ENCODE peak calls at places on chromosome 4, in nine cellular contexts. B, M, F, H, Y, C, U, A and L are unnamed samples.
A peak's percentile ranks its signal among the peaks of the same experiment; 100 is the strongest.

GRCh38 chr4:6955261-6955911 is 45.8 kb downstream of the TBC1D14 start:
- DNase-seq in Y (no peak), C (peak; percentile 79), A (no peak), M (no peak), F (no peak), B (no peak), H (no peak), U (peak; percentile 96), L (no peak)

GRCh38 chr4:77927991-77928925 is 65.6 kb downstream of the MRPL1 start:
- DNase-seq in H (peak; percentile 78), B (peak; percentile 31), F (no peak), U (peak; percentile 90), C (no peak), Y (no peak), A (peak; percentile 30), M (peak; percentile 51), L (no peak)

GRCh38 chr4:183098723-183099536 is at the start of gene WWC2:
- DNase-seq in C (peak; percentile 98), M (peak; percentile 95), B (peak; percentile 53), U (peak; percentile 93), A (peak; percentile 95), H (peak; percentile 95), Y (peak; percentile 63), F (peak; percentile 36), L (no peak)

GRCh38 chr4:186591651-186592050 is 36.3 kb upstream of the MTNR1A start:
- DNase-seq in H (no peak), M (no peak), C (no peak), U (no peak), A (no peak), F (no peak), B (no peak), Y (no peak), L (no peak)

GRCh38 chr4:154622598-154622997 is 10.1 kb upstream of the FGG start:
- DNase-seq in F (no peak), Y (no peak), A (peak; percentile 53), M (peak; percentile 72), B (peak; percentile 13), H (peak; percentile 60), U (peak; percentile 71), C (no peak), L (peak; percentile 53)

GRCh38 chr4:76624271-76624681 is 189.2 kb downstream of the SHROOM3 start:
- DNase-seq in B (no peak), M (peak; percentile 91), F (no peak), A (peak; percentile 98), C (no peak), Y (peak; percentile 89), U (peak; percentile 75), H (peak; percentile 93), L (no peak)

GRCh38 chr4:173919861-173920260 is 363.6 kb downstream of the FBXO8 start:
- DNase-seq in C (no peak), M (no peak), Y (no peak), H (no peak), A (no peak), U (no peak), F (no peak), B (no peak), L (no peak)

GRCh38 chr4:422587-422986 is 76.4 kb downstream of the ZNF721 start:
- DNase-seq in F (no peak), M (no peak), B (no peak), Y (no peak), C (no peak), A (no peak), H (no peak), U (no peak), L (no peak)

GRCh38 chr4:186623546-186623945 is 68.2 kb upstream of the MTNR1A start:
- DNase-seq in H (peak; percentile 36), B (no peak), F (no peak), U (no peak), A (peak; percentile 37), C (no peak), M (peak; percentile 10), Y (no peak), L (no peak)

GRCh38 chr4:78737020-78737419 is 39.1 kb upstream of the BMP2K start:
- DNase-seq in U (no peak), A (no peak), B (no peak), C (no peak), Y (no peak), H (no peak), F (no peak), M (no peak), L (no peak)

GRCh38 chr4:8385611-8386010 is 54.9 kb downstream of the ACOX3 start:
- DNase-seq in M (no peak), C (no peak), B (no peak), A (no peak), U (no peak), Y (no peak), H (no peak), F (no peak), L (no peak)

GRCh38 chr4:98744372-98745150 is 86.2 kb upstream of the TSPAN5 start:
- DNase-seq in M (no peak), U (peak; percentile 18), F (no peak), B (no peak), C (no peak), Y (no peak), A (no peak), H (peak; percentile 14), L (no peak)

GRCh38 chr4:1191621-1192020 is 19.2 kb upstream of the SPON2 start:
- DNase-seq in C (peak; percentile 85), H (no peak), U (no peak), A (no peak), F (no peak), M (no peak), Y (no peak), B (no peak), L (no peak)

GRCh38 chr4:38131371-38132139 is 171.4 kb downstream of the PTTG2 start:
- DNase-seq in M (no peak), U (peak; percentile 31), H (peak; percentile 52), B (no peak), A (peak; percentile 72), Y (no peak), F (peak; percentile 49), C (no peak), L (no peak)

GRCh38 chr4:19224820-19225219 is 1026.9 kb upstream of the SLIT2 start:
- DNase-seq in U (peak; percentile 45), F (no peak), M (peak; percentile 81), H (peak; percentile 61), B (no peak), C (no peak), A (peak; percentile 23), Y (no peak), L (no peak)

GRCh38 chr4:13349096-13349495 is 135.0 kb downstream of the RAB28 start:
- DNase-seq in C (no peak), H (peak; percentile 70), A (peak; percentile 77), B (no peak), F (no peak), M (no peak), Y (no peak), U (no peak), L (no peak)

GRCh38 chr4:72255269-72255668 is 223.5 kb downstream of the NPFFR2 start:
- DNase-seq in B (no peak), C (no peak), H (no peak), Y (no peak), A (no peak), M (no peak), F (no peak), U (no peak), L (no peak)